ENCODE peak calls at places on chromosomes 5 and 9, in five cellular contexts. H, T, O, Y and V are unnamed samples.

GRCh38 chr5:151213803-151214613 is 9.9 kb downstream of the CCDC69 start:
- DNase-seq in H (no peak), T (no peak), O (peak), Y (peak), V (peak)

GRCh38 chr9:74639112-74639511 is 142.0 kb downstream of the RORB start:
- DNase-seq in H (no peak), T (no peak), O (no peak), Y (no peak), V (no peak)

GRCh38 chr5:80653497-80653896 is 955 bp upstream of the MSH3 start:
- DNase-seq in H (no peak), T (peak), O (no peak), Y (no peak), V (no peak)

GRCh38 chr9:136239963-136240330 is 5.7 kb downstream of the QSOX2 start:
- DNase-seq in H (no peak), T (no peak), O (no peak), Y (no peak), V (no peak)

GRCh38 chr9:121942866-121943265 is 150.2 kb downstream of the TTLL11 start:
- DNase-seq in H (no peak), T (no peak), O (no peak), Y (no peak), V (no peak)

GRCh38 chr5:148372331-148372730 is 11.4 kb upstream of the FBXO38 start:
- DNase-seq in H (no peak), T (no peak), O (no peak), Y (no peak), V (no peak)

GRCh38 chr5:176732306-176732705 is 78.1 kb upstream of the UNC5A start:
- DNase-seq in H (no peak), T (no peak), O (no peak), Y (no peak), V (no peak)

GRCh38 chr9:34600908-34601307 is 11.0 kb downstream of the RPP25L start:
- DNase-seq in H (no peak), T (peak), O (no peak), Y (no peak), V (no peak)

GRCh38 chr5:73115399-73116051 is 4.8 kb upstream of the TMEM171 start:
- DNase-seq in H (peak), T (no peak), O (no peak), Y (peak), V (peak)

GRCh38 chr5:109654455-109654854 is 35.3 kb upstream of the MAN2A1 start:
- DNase-seq in H (peak), T (no peak), O (peak), Y (peak), V (no peak)

GRCh38 chr5:173627271-173627670 is 10.8 kb upstream of the BOD1 start:
- DNase-seq in H (no peak), T (no peak), O (no peak), Y (no peak), V (no peak)

GRCh38 chr5:142568996-142569335 is 116.9 kb downstream of the FGF1 start:
- DNase-seq in H (no peak), T (no peak), O (no peak), Y (no peak), V (no peak)

GRCh38 chr5:95022967-95023695 is 261.8 kb downstream of the MCTP1 start:
- DNase-seq in H (no peak), T (no peak), O (no peak), Y (no peak), V (no peak)

GRCh38 chr5:132176543-132176945 is 51.1 kb downstream of the P4HA2 start:
- DNase-seq in H (no peak), T (no peak), O (no peak), Y (no peak), V (no peak)

GRCh38 chr5:135441919-135442318 is 5.2 kb downstream of the DCANP1 start:
- DNase-seq in H (no peak), T (no peak), O (no peak), Y (no peak), V (no peak)

GRCh38 chr9:99259231-99259918 is 37.3 kb downstream of the SEC61B start:
- DNase-seq in H (peak), T (no peak), O (peak), Y (peak), V (peak)

GRCh38 chr5:177608243-177609075 is 8.5 kb downstream of the B4GALT7 start:
- DNase-seq in H (no peak), T (no peak), O (peak), Y (no peak), V (no peak)

GRCh38 chr5:103031607-103032006 is 88.3 kb downstream of the GIN1 start:
- DNase-seq in H (peak), T (no peak), O (no peak), Y (peak), V (no peak)

GRCh38 chr9:116061546-116062205 is 91.9 kb upstream of the PAPPA start:
- DNase-seq in H (no peak), T (no peak), O (no peak), Y (no peak), V (no peak)

GRCh38 chr9:113139225-113139829 is 11.5 kb upstream of the SLC31A2 start:
- DNase-seq in H (no peak), T (no peak), O (no peak), Y (no peak), V (no peak)

GRCh38 chr9:94014845-94015244 is 59.7 kb upstream of the BARX1 start:
- DNase-seq in H (no peak), T (no peak), O (no peak), Y (no peak), V (no peak)

GRCh38 chr9:128118971-128119665 is 8.4 kb downstream of the PTGES2 start:
- DNase-seq in H (no peak), T (no peak), O (peak), Y (no peak), V (no peak)

GRCh38 chr9:134807726-134808125 is 72.9 kb upstream of the FCN2 start:
- DNase-seq in H (peak), T (no peak), O (peak), Y (peak), V (peak)

GRCh38 chr5:36241636-36242533 is at the start of gene NADK2:
- DNase-seq in H (peak), T (peak), O (peak), Y (peak), V (peak)

GRCh38 chr9:100322954-100323536 is 29.7 kb downstream of the TEX10 start:
- DNase-seq in H (peak), T (peak), O (peak), Y (peak), V (peak)

GRCh38 chr9:126708178-126708577 is 94.5 kb downstream of the LMX1B start:
- DNase-seq in H (no peak), T (no peak), O (no peak), Y (no peak), V (no peak)

GRCh38 chr9:109769250-109769649 is 10.7 kb upstream of the PALM2AKAP2 start:
- DNase-seq in H (no peak), T (no peak), O (no peak), Y (peak), V (no peak)

GRCh38 chr9:21777701-21778100 is 24.7 kb upstream of the MTAP start:
- DNase-seq in H (peak), T (peak), O (no peak), Y (peak), V (peak)

GRCh38 chr5:158856295-158856694 is 243.4 kb downstream of the EBF1 start:
- DNase-seq in H (no peak), T (no peak), O (no peak), Y (no peak), V (no peak)

GRCh38 chr5:120605325-120606079 is 141.4 kb downstream of the PRR16 start:
- DNase-seq in H (no peak), T (no peak), O (no peak), Y (no peak), V (peak)

GRCh38 chr5:38783011-38783551 is 62.7 kb upstream of the OSMR start:
- DNase-seq in H (peak), T (no peak), O (no peak), Y (peak), V (peak)

GRCh38 chr5:75567710-75568109 is 43.5 kb upstream of the ANKDD1B start:
- DNase-seq in H (peak), T (peak), O (no peak), Y (peak), V (peak)

GRCh38 chr9:97440160-97440559 is 28.3 kb downstream of the TDRD7 start:
- DNase-seq in H (no peak), T (no peak), O (no peak), Y (no peak), V (no peak)